ENCODE peak calls at places on chromosomes 11 and 22, in nine cellular contexts. One of them, this sample, is unnamed.

GRCh38 chr11:61279934-61280656 is 15.0 kb downstream of the VWCE start:
- DNase-seq in spleen: no peak
- DNase-seq in breast epithelium: no peak
- DNase-seq in stomach: peak; percentile 89
- DNase-seq in transverse colon: no peak
- DNase-seq in SK-N-SH: no peak
- DNase-seq in sigmoid colon: no peak
- DNase-seq in HCT116: no peak
- DNase-seq in suprapubic skin: no peak
- DNase-seq in this sample: no peak

GRCh38 chr11:100637706-100638105 is 49.4 kb upstream of the ARHGAP42 start:
- DNase-seq in spleen: no peak
- DNase-seq in breast epithelium: no peak
- DNase-seq in stomach: no peak
- DNase-seq in transverse colon: no peak
- DNase-seq in SK-N-SH: no peak
- DNase-seq in sigmoid colon: no peak
- DNase-seq in HCT116: no peak
- DNase-seq in suprapubic skin: no peak
- DNase-seq in this sample: peak; percentile 6

GRCh38 chr11:126194121-126194543 is 17.3 kb downstream of the RPUSD4 start:
- DNase-seq in spleen: no peak
- DNase-seq in breast epithelium: peak; percentile 27
- DNase-seq in stomach: peak; percentile 34
- DNase-seq in transverse colon: peak; percentile 55
- DNase-seq in SK-N-SH: peak; percentile 82
- DNase-seq in sigmoid colon: no peak
- DNase-seq in HCT116: no peak
- DNase-seq in suprapubic skin: no peak
- DNase-seq in this sample: no peak

GRCh38 chr11:9566561-9567063 is 6.9 kb upstream of the WEE1 start:
- DNase-seq in spleen: no peak
- DNase-seq in breast epithelium: no peak
- DNase-seq in stomach: no peak
- DNase-seq in transverse colon: no peak
- DNase-seq in SK-N-SH: no peak
- DNase-seq in sigmoid colon: no peak
- DNase-seq in HCT116: no peak
- DNase-seq in suprapubic skin: no peak
- DNase-seq in this sample: no peak

GRCh38 chr22:39996732-39997131 is 2.0 kb downstream of the FAM83F start:
- DNase-seq in spleen: no peak
- DNase-seq in breast epithelium: no peak
- DNase-seq in stomach: no peak
- DNase-seq in transverse colon: no peak
- DNase-seq in SK-N-SH: no peak
- DNase-seq in sigmoid colon: no peak
- DNase-seq in HCT116: no peak
- DNase-seq in suprapubic skin: no peak
- DNase-seq in this sample: no peak

GRCh38 chr11:67230406-67230805 is 35.9 kb upstream of the GRK2 start:
- DNase-seq in spleen: no peak
- DNase-seq in breast epithelium: no peak
- DNase-seq in stomach: no peak
- DNase-seq in transverse colon: no peak
- DNase-seq in SK-N-SH: no peak
- DNase-seq in sigmoid colon: no peak
- DNase-seq in HCT116: no peak
- DNase-seq in suprapubic skin: no peak
- DNase-seq in this sample: no peak

GRCh38 chr22:26168199-26168915 is 905 bp upstream of the SEZ6L start:
- DNase-seq in spleen: no peak
- DNase-seq in breast epithelium: no peak
- DNase-seq in stomach: no peak
- DNase-seq in transverse colon: no peak
- DNase-seq in SK-N-SH: peak; percentile 57
- DNase-seq in sigmoid colon: no peak
- DNase-seq in HCT116: no peak
- DNase-seq in suprapubic skin: no peak
- DNase-seq in this sample: no peak

GRCh38 chr11:9219572-9219971 is 45.6 kb downstream of the DENND5A start:
- DNase-seq in spleen: no peak
- DNase-seq in breast epithelium: no peak
- DNase-seq in stomach: no peak
- DNase-seq in transverse colon: no peak
- DNase-seq in SK-N-SH: no peak
- DNase-seq in sigmoid colon: no peak
- DNase-seq in HCT116: no peak
- DNase-seq in suprapubic skin: no peak
- DNase-seq in this sample: no peak

GRCh38 chr11:69744435-69744834 is 30.7 kb downstream of the FGF4 start:
- DNase-seq in spleen: no peak
- DNase-seq in breast epithelium: no peak
- DNase-seq in stomach: no peak
- DNase-seq in transverse colon: no peak
- DNase-seq in SK-N-SH: no peak
- DNase-seq in sigmoid colon: no peak
- DNase-seq in HCT116: no peak
- DNase-seq in suprapubic skin: no peak
- DNase-seq in this sample: no peak

GRCh38 chr11:79400717-79401330 is 40.0 kb downstream of the TENM4 start:
- DNase-seq in spleen: no peak
- DNase-seq in breast epithelium: no peak
- DNase-seq in stomach: peak; percentile 48
- DNase-seq in transverse colon: peak; percentile 44
- DNase-seq in SK-N-SH: peak; percentile 57
- DNase-seq in sigmoid colon: no peak
- DNase-seq in HCT116: no peak
- DNase-seq in suprapubic skin: no peak
- DNase-seq in this sample: no peak

GRCh38 chr11:112961146-112961668 is at the start of gene NCAM1:
- DNase-seq in spleen: peak; percentile 78
- DNase-seq in breast epithelium: no peak
- DNase-seq in stomach: peak; percentile 67
- DNase-seq in transverse colon: peak; percentile 51
- DNase-seq in SK-N-SH: peak; percentile 89
- DNase-seq in sigmoid colon: peak; percentile 87
- DNase-seq in HCT116: peak; percentile 67
- DNase-seq in suprapubic skin: peak; percentile 59
- DNase-seq in this sample: peak; percentile 68

GRCh38 chr22:46087816-46088277 is 62.5 kb upstream of the PPARA start:
- DNase-seq in spleen: peak; percentile 85
- DNase-seq in breast epithelium: peak; percentile 85
- DNase-seq in stomach: peak; percentile 88
- DNase-seq in transverse colon: peak; percentile 80
- DNase-seq in SK-N-SH: peak; percentile 94
- DNase-seq in sigmoid colon: peak; percentile 98
- DNase-seq in HCT116: no peak
- DNase-seq in suprapubic skin: peak; percentile 95
- DNase-seq in this sample: peak; percentile 94

GRCh38 chr22:46087336-46087690 is 63.0 kb upstream of the PPARA start:
- DNase-seq in spleen: no peak
- DNase-seq in breast epithelium: no peak
- DNase-seq in stomach: no peak
- DNase-seq in transverse colon: no peak
- DNase-seq in SK-N-SH: no peak
- DNase-seq in sigmoid colon: no peak
- DNase-seq in HCT116: no peak
- DNase-seq in suprapubic skin: no peak
- DNase-seq in this sample: no peak

GRCh38 chr22:46085831-46086576 is 64.3 kb upstream of the PPARA start:
- DNase-seq in spleen: peak; percentile 76
- DNase-seq in breast epithelium: peak; percentile 82
- DNase-seq in stomach: peak; percentile 87
- DNase-seq in transverse colon: peak; percentile 93
- DNase-seq in SK-N-SH: no peak
- DNase-seq in sigmoid colon: peak; percentile 90
- DNase-seq in HCT116: peak; percentile 69
- DNase-seq in suprapubic skin: peak; percentile 94
- DNase-seq in this sample: peak; percentile 83

GRCh38 chr22:46084943-46085830 is 65.1 kb upstream of the PPARA start:
- DNase-seq in spleen: peak; percentile 88
- DNase-seq in breast epithelium: peak; percentile 91
- DNase-seq in stomach: peak; percentile 93
- DNase-seq in transverse colon: peak; percentile 69
- DNase-seq in SK-N-SH: peak; percentile 74
- DNase-seq in sigmoid colon: peak; percentile 95
- DNase-seq in HCT116: no peak
- DNase-seq in suprapubic skin: peak; percentile 91
- DNase-seq in this sample: peak; percentile 78

DNA sequence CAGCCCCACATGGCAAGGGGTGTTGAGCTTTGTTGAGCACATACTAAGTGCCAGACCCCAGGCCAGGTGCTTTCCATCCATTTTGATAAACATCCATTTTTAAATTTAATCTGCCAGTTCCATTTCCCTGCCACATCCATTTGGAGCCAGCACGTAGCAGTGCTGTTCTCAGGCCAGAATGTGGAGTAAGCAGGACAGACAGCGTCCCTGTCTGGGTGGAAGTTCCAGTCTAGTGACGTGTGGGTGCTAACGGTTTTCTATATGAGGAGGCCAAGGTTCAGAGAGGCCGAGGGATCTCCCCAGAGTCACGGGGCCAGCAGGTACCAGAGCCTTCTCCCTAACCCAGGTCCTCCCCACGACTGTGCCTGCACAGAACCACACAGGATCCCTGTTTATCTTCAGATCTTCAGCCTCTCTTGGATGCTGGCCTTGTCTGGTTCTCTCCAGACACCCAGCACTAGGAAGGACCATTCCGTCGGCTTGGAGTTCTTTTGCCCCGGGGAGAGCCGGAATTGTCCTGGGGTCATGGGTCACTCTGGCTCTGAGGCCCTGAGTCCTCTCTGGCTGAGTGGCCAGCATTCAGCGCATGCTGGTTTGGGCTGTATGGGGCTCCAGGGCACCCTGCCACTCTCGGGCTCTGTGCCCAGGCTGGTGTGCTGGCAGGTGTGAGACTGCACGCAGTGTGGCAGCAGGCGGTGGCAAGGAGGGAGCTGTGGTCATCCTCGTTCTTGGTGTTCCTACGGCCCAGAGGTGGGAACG is 63.6 kb upstream of the PPARA start:
- DNase-seq in spleen: peak; percentile 68
- DNase-seq in breast epithelium: no peak
- DNase-seq in stomach: peak; percentile 24
- DNase-seq in transverse colon: no peak
- DNase-seq in SK-N-SH: peak; percentile 70
- DNase-seq in sigmoid colon: peak; percentile 73
- DNase-seq in HCT116: no peak
- DNase-seq in suprapubic skin: peak; percentile 69
- DNase-seq in this sample: peak; percentile 61
- H3K27ac ChIP-seq in spleen: peak overlapping the region; percentile 97
- H3K27ac ChIP-seq in breast epithelium: peak overlapping the region; percentile 100
- H3K27ac ChIP-seq in stomach: peak overlapping the region; percentile 97
- H3K27ac ChIP-seq in transverse colon: peak overlapping the region; percentile 99
- H3K27ac ChIP-seq in SK-N-SH: peak overlapping the region; percentile 100
- H3K27ac ChIP-seq in sigmoid colon: peak overlapping the region; percentile 96
- H3K27ac ChIP-seq in HCT116: peak overlapping the region; percentile 100
- H3K27ac ChIP-seq in suprapubic skin: peak overlapping the region; percentile 98
- H3K27ac ChIP-seq in this sample: peak overlapping the region; percentile 94

DNA sequence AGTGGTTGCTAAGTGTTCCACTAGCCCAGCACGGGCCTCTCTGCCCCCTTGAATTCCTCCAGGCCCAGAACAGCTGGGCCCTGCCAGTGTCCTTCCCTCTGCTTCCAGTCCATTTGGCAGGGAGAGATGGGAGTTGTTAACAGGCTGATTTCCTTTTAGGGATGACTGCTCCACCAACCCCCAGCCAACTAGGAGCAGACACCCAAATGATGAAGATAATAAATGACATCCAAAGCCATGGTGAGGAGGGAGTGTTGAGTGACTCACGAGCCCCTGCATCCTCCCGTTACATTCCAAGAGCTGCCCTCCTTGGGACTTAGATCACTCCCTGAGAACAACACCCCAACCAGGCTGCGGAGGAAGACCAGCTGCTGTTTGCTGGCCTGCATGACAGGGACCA is 20.6 kb downstream of the PARVA start:
- DNase-seq in spleen: no peak
- DNase-seq in breast epithelium: no peak
- DNase-seq in stomach: no peak
- DNase-seq in transverse colon: peak; percentile 50
- DNase-seq in SK-N-SH: no peak
- DNase-seq in sigmoid colon: peak; percentile 96
- DNase-seq in HCT116: no peak
- DNase-seq in suprapubic skin: no peak
- DNase-seq in this sample: no peak
- TF ChIP-seq POLR2AphosphoS5 in spleen: no peak
- TF ChIP-seq POLR2AphosphoS5 in breast epithelium: no peak
- TF ChIP-seq POLR2AphosphoS5 in stomach: peak; percentile 81
- TF ChIP-seq POLR2AphosphoS5 in transverse colon: peak; percentile 82
- TF ChIP-seq POLR2AphosphoS5 in SK-N-SH: peak; percentile 74
- TF ChIP-seq POLR2AphosphoS5 in sigmoid colon: peak; percentile 90
- TF ChIP-seq POLR2AphosphoS5 in HCT116: no peak
- TF ChIP-seq POLR2AphosphoS5 in suprapubic skin: no peak
- TF ChIP-seq POLR2AphosphoS5 in this sample: no peak

DNA sequence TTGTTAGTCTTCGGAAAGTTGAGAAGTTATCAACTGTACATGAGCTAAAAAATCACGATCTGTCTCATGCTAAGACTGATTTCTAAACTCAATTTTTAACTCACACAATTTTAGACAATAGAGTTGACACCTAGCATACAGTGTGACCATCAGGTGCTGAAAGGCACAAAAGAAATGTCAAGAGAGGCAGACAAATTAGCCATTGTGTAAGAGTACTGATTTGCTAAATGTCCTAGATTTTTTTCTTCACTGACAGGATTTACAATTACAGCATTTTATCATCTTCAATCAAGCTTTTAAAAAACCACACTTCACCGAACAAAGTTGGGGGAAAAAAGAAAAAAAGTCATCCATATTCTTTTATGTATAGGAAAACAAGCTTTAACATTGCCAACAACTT is 7.0 kb downstream of the LGR4 start:
- DNase-seq in spleen: no peak
- DNase-seq in breast epithelium: no peak
- DNase-seq in stomach: no peak
- DNase-seq in transverse colon: no peak
- DNase-seq in SK-N-SH: no peak
- DNase-seq in sigmoid colon: no peak
- DNase-seq in HCT116: no peak
- DNase-seq in suprapubic skin: no peak
- DNase-seq in this sample: no peak
- H3K4me1 ChIP-seq in spleen: peaks cover 13% of the 10 kb centered on the region
- H3K4me1 ChIP-seq in breast epithelium: peaks cover 7% of the 10 kb centered on the region
- H3K4me1 ChIP-seq in stomach: peaks cover 22% of the 10 kb centered on the region
- H3K4me1 ChIP-seq in transverse colon: peaks cover 39% of the 10 kb centered on the region
- H3K4me1 ChIP-seq in SK-N-SH: peaks cover 55% of the 10 kb centered on the region
- H3K4me1 ChIP-seq in sigmoid colon: no peaks in the 10 kb centered on the region
- H3K4me1 ChIP-seq in HCT116: peaks cover 14% of the 10 kb centered on the region
- H3K4me1 ChIP-seq in suprapubic skin: peaks cover 76% of the 10 kb centered on the region
- H3K4me1 ChIP-seq in this sample: peaks cover 3% of the 10 kb centered on the region

DNA sequence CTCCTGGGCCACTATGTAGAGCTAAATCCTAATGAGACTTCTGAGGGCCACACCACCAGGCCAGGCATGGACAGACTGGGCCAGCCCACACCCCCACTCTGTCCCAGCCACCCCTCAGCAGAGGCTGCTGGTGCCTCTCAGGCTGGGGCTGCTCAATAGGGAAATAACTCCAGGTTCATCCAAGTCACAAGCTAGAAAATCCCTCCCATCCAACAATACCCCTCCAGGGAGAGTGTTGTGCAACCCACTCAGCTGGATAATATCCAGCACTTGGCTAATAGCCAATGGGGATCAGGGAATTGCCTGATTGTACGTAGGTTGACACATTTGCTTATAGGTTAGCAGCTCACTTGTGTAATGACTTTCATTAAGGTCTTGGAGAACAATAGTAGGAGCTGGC is 64.1 kb upstream of the WNT11 start:
- DNase-seq in spleen: no peak
- DNase-seq in breast epithelium: peak; percentile 31
- DNase-seq in stomach: no peak
- DNase-seq in transverse colon: no peak
- DNase-seq in SK-N-SH: no peak
- DNase-seq in sigmoid colon: no peak
- DNase-seq in HCT116: no peak
- DNase-seq in suprapubic skin: peak; percentile 85
- DNase-seq in this sample: no peak
- H3K27ac ChIP-seq in spleen: no peak overlapping the region
- H3K27ac ChIP-seq in breast epithelium: peak overlapping the region; percentile 90
- H3K27ac ChIP-seq in stomach: no peak overlapping the region
- H3K27ac ChIP-seq in transverse colon: no peak overlapping the region
- H3K27ac ChIP-seq in SK-N-SH: no peak overlapping the region
- H3K27ac ChIP-seq in sigmoid colon: peak overlapping the region; percentile 53
- H3K27ac ChIP-seq in HCT116: no peak overlapping the region
- H3K27ac ChIP-seq in suprapubic skin: peak overlapping the region; percentile 83
- H3K27ac ChIP-seq in this sample: no peak overlapping the region